ENCODE peak calls at places on chromosomes 4 and X, in four cellular contexts. B is fibroblast of lung, P is GM13977, O is lower leg skin. K is an unnamed sample.

GRCh38 chr4:113382704-113383103 is 333.3 kb downstream of the ANK2 start:
- DNase-seq in B (no peak), P (no peak), O (no peak), K (no peak)

GRCh38 chr4:181860668-181861067 is 382.5 kb upstream of the TENM3 start:
- DNase-seq in O (no peak), P (no peak), B (peak; percentile 48), K (no peak)

GRCh38 chrX:1442016-1442665 is 10.6 kb downstream of the ASMTL start:
- DNase-seq in B (no peak), P (no peak), O (peak; percentile 66), K (peak; percentile 16)

GRCh38 chr4:7960790-7961655 is 21.4 kb upstream of the AFAP1 start:
- DNase-seq in O (no peak), P (peak; percentile 70), B (peak; percentile 100), K (no peak)

GRCh38 chr4:155566241-155566823 is 100.3 kb upstream of the GUCY1A1 start:
- DNase-seq in P (no peak), O (no peak), B (peak; percentile 37), K (no peak)

GRCh38 chrX:120813982-120814381 is 61.7 kb downstream of the CT47B1 start:
- DNase-seq in B (no peak), O (no peak), P (no peak), K (no peak)

GRCh38 chrX:56554870-56555269 is 8.6 kb upstream of the UBQLN2 start:
- DNase-seq in O (no peak), B (no peak), P (no peak), K (no peak)

GRCh38 chrX:13837290-13837745 is 20.4 kb upstream of the GPM6B start:
- DNase-seq in O (no peak), B (peak; percentile 9), P (no peak), K (no peak)

GRCh38 chr4:89685690-89686089 is 151.3 kb downstream of the SNCA start:
- DNase-seq in B (no peak), P (no peak), O (no peak), K (no peak)

GRCh38 chrX:20545538-20545937 is 278.8 kb upstream of the RPS6KA3 start:
- DNase-seq in B (peak; percentile 63), P (no peak), O (no peak), K (no peak)

GRCh38 chr4:141099326-141099725 is 33.9 kb downstream of the RNF150 start:
- DNase-seq in O (no peak), P (no peak), B (peak; percentile 59), K (no peak)

GRCh38 chrX:56600141-56600540 is 36.7 kb downstream of the UBQLN2 start:
- DNase-seq in P (no peak), O (no peak), B (peak; percentile 5), K (no peak)

GRCh38 chr4:29536745-29537144 is 1183.4 kb upstream of the PCDH7 start:
- DNase-seq in B (no peak), O (no peak), P (no peak), K (no peak)

GRCh38 chr4:141391771-141392170 is 171.1 kb downstream of the ZNF330 start:
- DNase-seq in B (peak; percentile 72), P (no peak), O (no peak), K (no peak)

GRCh38 chr4:174214102-174214878 is 69.2 kb downstream of the FBXO8 start:
- DNase-seq in B (no peak), O (no peak), P (peak; percentile 24), K (no peak)

GRCh38 chr4:38138363-38138762 is 178.2 kb downstream of the PTTG2 start:
- DNase-seq in O (no peak), P (peak; percentile 58), B (no peak), K (no peak)

GRCh38 chr4:38135201-38135600 is 175.0 kb downstream of the PTTG2 start:
- DNase-seq in B (no peak), O (no peak), P (no peak), K (no peak)

GRCh38 chr4:38137080-38137479 is 176.9 kb downstream of the PTTG2 start:
- DNase-seq in O (no peak), P (no peak), B (no peak), K (no peak)

GRCh38 chr4:38139187-38139586 is 179.0 kb downstream of the PTTG2 start:
- DNase-seq in P (no peak), B (no peak), O (no peak), K (no peak)

DNA sequence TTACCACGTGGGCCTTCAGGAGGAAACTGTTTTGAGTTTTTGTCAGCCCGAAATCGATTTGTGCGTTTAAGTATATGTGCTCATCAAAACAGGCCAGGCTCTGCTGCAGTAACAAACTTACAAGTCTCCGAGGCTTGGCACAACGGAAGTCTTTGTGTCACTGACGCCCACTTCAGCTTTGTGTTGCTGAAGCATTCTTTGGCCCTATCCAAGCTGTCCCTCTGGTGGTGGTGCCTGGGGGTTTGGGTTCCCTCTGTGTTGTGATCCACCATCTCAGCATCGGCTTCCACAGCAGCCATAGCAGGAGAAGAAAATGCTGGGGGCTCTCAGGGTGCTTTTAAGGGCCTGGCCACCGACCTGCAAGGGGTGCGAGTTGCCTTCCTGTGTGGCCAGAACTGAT is 176.4 kb downstream of the PTTG2 start:
- DNase-seq in O (no peak), B (no peak), P (no peak), K (no peak)
- TF ChIP-seq CTCF in O (no peak), B (no peak), P (no peak), K (no peak)

DNA sequence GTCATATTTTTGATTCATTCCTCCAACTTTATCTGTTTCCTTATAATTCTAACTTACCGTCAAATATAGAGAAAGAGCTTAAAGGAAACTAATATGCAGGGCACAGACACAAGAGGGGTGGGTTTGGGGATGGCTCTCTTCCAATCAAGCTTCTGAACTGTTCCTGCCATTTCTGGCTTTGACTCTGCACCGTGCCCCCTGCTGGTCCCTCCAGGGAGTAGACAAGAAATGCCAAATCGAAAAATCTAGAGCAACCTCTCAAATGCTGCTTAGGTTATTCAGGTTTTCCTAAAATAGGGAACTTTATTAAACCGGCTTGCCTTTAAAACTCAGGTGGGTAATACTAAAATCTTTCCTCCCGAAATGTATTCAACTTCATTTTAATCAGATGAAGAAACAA is 39.8 kb upstream of the VCX3A start:
- DNase-seq in B (no peak), O (no peak), P (no peak), K (no peak)
- TF ChIP-seq CTCF in B (no peak), O (no peak), P (peak; percentile 36), K (no peak)

GRCh38 chr4:111537165-111537564 is 608.1 kb upstream of the FAM241A start:
- DNase-seq in O (no peak), P (no peak), B (no peak), K (no peak)

GRCh38 chr4:111537861-111538260 is 607.4 kb upstream of the FAM241A start:
- DNase-seq in O (no peak), B (peak; percentile 83), P (no peak), K (no peak)

GRCh38 chr4:111535792-111536191 is 609.5 kb upstream of the FAM241A start:
- DNase-seq in B (peak; percentile 68), P (no peak), O (no peak), K (no peak)

GRCh38 chr4:111542056-111542455 is 603.2 kb upstream of the FAM241A start:
- DNase-seq in P (no peak), O (no peak), B (no peak), K (no peak)

DNA sequence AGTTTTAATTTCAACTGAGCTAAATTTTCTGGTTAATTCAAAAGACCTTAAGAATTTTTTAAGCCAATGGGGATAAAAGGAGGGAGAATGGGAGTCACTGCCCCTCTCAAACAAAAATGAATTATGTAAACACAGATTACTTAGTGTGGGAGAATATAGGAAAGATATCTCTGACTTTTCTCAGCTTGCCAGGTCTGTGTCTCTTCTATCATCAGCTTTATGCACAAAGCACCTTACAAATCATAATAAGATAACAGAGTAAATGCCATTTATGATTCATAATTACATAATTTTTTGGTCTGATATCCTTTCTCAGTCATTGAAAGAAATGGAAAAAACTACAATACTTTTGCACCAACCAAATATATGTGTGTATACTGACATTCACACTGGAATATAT is 604.6 kb upstream of the FAM241A start:
- DNase-seq in O (no peak), B (no peak), P (no peak), K (no peak)
- TF ChIP-seq CTCF in O (no peak), B (no peak), P (no peak), K (no peak)

GRCh38 chrX:154097597-154098541 is at the start of gene MECP2:
- DNase-seq in P (peak; percentile 94), O (peak; percentile 98), B (peak; percentile 88), K (peak; percentile 78)

GRCh38 chrX:154094833-154095232 is 2.7 kb downstream of the MECP2 start:
- DNase-seq in O (no peak), P (no peak), B (no peak), K (no peak)

GRCh38 chrX:154097003-154097596 is 417 bp downstream of the MECP2 start:
- DNase-seq in B (peak; percentile 57), O (peak; percentile 91), P (peak; percentile 85), K (peak; percentile 63)

GRCh38 chrX:154096140-154097002 is 1.1 kb downstream of the MECP2 start:
- DNase-seq in P (peak; percentile 38), B (peak; percentile 60), O (no peak), K (no peak)

GRCh38 chrX:154098551-154098950 is 1.0 kb upstream of the MECP2 start:
- DNase-seq in O (no peak), P (no peak), B (no peak), K (no peak)
- TF ChIP-seq CTCF in O (no peak), P (no peak), B (no peak), K (no peak)

GRCh38 chr4:132818091-132818490 is 331.0 kb upstream of the PCDH10 start:
- DNase-seq in O (no peak), B (no peak), P (no peak), K (no peak)
- TF ChIP-seq CTCF in O (no peak), B (no peak), P (no peak), K (no peak)

DNA sequence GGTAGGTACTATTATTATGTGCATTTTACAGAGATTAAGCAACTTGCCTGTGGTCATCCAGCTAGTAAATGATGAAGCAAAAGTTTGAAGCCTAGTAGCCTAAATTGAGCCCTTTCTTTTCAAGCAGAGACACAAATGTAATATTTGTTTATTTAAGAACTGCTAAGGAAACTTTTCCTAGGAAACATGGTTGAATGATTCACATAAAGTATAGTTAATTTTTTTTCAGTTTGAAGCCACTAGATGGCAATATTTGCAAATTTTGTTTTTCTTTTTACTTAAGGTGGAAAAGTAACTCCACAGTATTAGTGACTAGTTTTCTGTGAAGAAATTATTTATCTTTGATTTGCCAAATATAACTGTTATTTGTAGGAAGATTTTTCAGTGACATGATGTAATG is 52.8 kb upstream of the ANKRD17 start:
- DNase-seq in B (peak; percentile 41), P (no peak), O (no peak), K (no peak)
- TF ChIP-seq CTCF in B (peak; percentile 21), P (peak; percentile 29), O (no peak), K (peak; percentile 61)

GRCh38 chr4:150501019-150501727 is 80.8 kb upstream of the MAB21L2 start:
- DNase-seq in O (no peak), P (no peak), B (peak; percentile 82), K (no peak)
- TF ChIP-seq CTCF in O (no peak), P (no peak), B (no peak), K (no peak)

DNA sequence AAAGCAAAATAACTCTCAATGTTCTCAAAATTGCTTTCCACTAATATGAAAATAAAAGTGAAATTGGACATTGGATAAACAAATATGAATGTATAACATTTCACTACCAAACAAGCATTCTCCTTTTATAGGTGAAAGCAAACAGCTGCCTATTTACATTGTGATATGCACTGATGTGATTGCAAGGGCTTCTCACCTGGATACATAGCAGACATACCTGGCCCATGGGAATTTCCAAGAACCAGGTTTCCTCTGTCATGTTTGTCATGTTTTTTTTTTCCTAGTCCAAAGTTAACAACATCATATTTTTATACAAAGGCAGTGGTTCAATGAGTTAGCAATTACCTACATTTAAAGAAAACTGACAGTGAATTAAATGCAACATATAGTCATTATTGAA is 228.5 kb downstream of the ANKRD50 start:
- DNase-seq in B (no peak), O (no peak), P (no peak), K (no peak)
- TF ChIP-seq CTCF in B (no peak), O (no peak), P (no peak), K (no peak)

GRCh38 chr4:169068423-169068822 is 58.4 kb upstream of the CBR4 start:
- DNase-seq in B (no peak), O (no peak), P (no peak), K (no peak)
- TF ChIP-seq CTCF in B (no peak), O (no peak), P (no peak), K (no peak)

K was measured in CD4-positive, alpha-beta T cell.